ENCODE peak calls at places on chromosomes 6 and 20, in eight cellular contexts. O is tibial artery; N is lower lobe of right lung; G is CD4-positive, CD25-positive, alpha-beta regulatory T cell; X is body of pancreas; R is esophagus squamous epithelium; C is cardiac muscle cell; W is AG04449. D is an unnamed sample.

GRCh38 chr6:44538841-44539240 is 151.3 kb downstream of the CDC5L start:
- DNase-seq in O (peak; percentile 28), N (no peak), G (no peak), X (no peak), R (no peak), C (no peak), W (no peak), D (no peak)

GRCh38 chr20:35007413-35007812 is 51.7 kb downstream of the MYH7B start:
- DNase-seq in O (no peak), N (no peak), G (no peak), X (no peak), R (no peak), C (no peak), W (no peak), D (no peak)

GRCh38 chr6:22302828-22303227 is 6.0 kb upstream of the PRL start:
- DNase-seq in O (no peak), N (no peak), G (no peak), X (no peak), R (no peak), C (no peak), W (no peak), D (no peak)

GRCh38 chr20:25308083-25308491 is 60.2 kb downstream of the PYGB start:
- DNase-seq in O (no peak), N (peak; percentile 39), G (no peak), X (no peak), R (no peak), C (no peak), W (no peak), D (no peak)

GRCh38 chr6:47187108-47187507 is 122.6 kb downstream of the TNFRSF21 start:
- DNase-seq in O (no peak), N (no peak), G (no peak), X (no peak), R (no peak), C (no peak), W (no peak), D (no peak)

GRCh38 chr20:38252292-38253288 is 7.9 kb downstream of the KIAA1755 start:
- DNase-seq in O (peak; percentile 69), N (no peak), G (no peak), X (no peak), R (no peak), C (peak; percentile 40), W (no peak), D (no peak)

GRCh38 chr20:35011589-35012226 is 56.0 kb downstream of the MYH7B start:
- DNase-seq in O (no peak), N (no peak), G (no peak), X (peak; percentile 1), R (no peak), C (no peak), W (no peak), D (no peak)

GRCh38 chr6:28488916-28489365 is 26.7 kb downstream of the GPX6 start:
- DNase-seq in O (no peak), N (no peak), G (no peak), X (no peak), R (no peak), C (peak; percentile 73), W (peak; percentile 40), D (no peak)

GRCh38 chr20:40860487-40860902 is 168.1 kb upstream of the TOP1 start:
- DNase-seq in O (no peak), N (no peak), G (no peak), X (peak; percentile 8), R (no peak), C (peak; percentile 81), W (no peak), D (no peak)

GRCh38 chr6:15020114-15020770 is 225.6 kb upstream of the JARID2 start:
- DNase-seq in O (no peak), N (no peak), G (no peak), X (no peak), R (no peak), C (no peak), W (no peak), D (no peak)

GRCh38 chr6:157229219-157229607 is 94.1 kb downstream of the TMEM242 start:
- DNase-seq in O (peak; percentile 43), N (no peak), G (no peak), X (no peak), R (no peak), C (no peak), W (no peak), D (no peak)

GRCh38 chr20:32966881-32967781 is 37.1 kb downstream of the SUN5 start:
- DNase-seq in O (peak; percentile 11), N (no peak), G (peak; percentile 36), X (no peak), R (no peak), C (no peak), W (no peak), D (peak; percentile 73)

GRCh38 chr20:48750941-48751620 is 76.7 kb downstream of the PREX1 start:
- DNase-seq in O (no peak), N (peak; percentile 82), G (no peak), X (peak; percentile 53), R (no peak), C (peak; percentile 69), W (no peak), D (peak; percentile 48)

GRCh38 chr20:41862023-41862422 is 243.8 kb upstream of the CHD6 start:
- DNase-seq in O (no peak), N (no peak), G (no peak), X (no peak), R (no peak), C (no peak), W (no peak), D (no peak)

GRCh38 chr6:558089-558488 is 98.8 kb downstream of the HUS1B start:
- DNase-seq in O (no peak), N (no peak), G (no peak), X (no peak), R (no peak), C (peak; percentile 10), W (no peak), D (peak; percentile 8)

GRCh38 chr6:170058878-170059485 is 231.9 kb downstream of the DLL1 start:
- DNase-seq in O (peak; percentile 42), N (peak; percentile 38), G (no peak), X (no peak), R (no peak), C (no peak), W (no peak), D (no peak)

GRCh38 chr6:145836767-145837166 is 22.2 kb upstream of the FBXO30 start:
- DNase-seq in O (no peak), N (no peak), G (no peak), X (no peak), R (no peak), C (peak; percentile 10), W (no peak), D (no peak)

GRCh38 chr20:47805951-47806350 is 20.7 kb upstream of the SULF2 start:
- DNase-seq in O (peak; percentile 33), N (no peak), G (no peak), X (no peak), R (no peak), C (no peak), W (no peak), D (no peak)

GRCh38 chr20:15930324-15931305 is 642.6 kb downstream of the KIF16B start:
- DNase-seq in O (no peak), N (no peak), G (no peak), X (peak; percentile 32), R (no peak), C (peak; percentile 8), W (no peak), D (peak; percentile 14)

GRCh38 chr20:63955281-63955845 is 853 bp downstream of the UCKL1 start:
- DNase-seq in O (no peak), N (peak; percentile 74), G (peak; percentile 34), X (no peak), R (no peak), C (peak; percentile 22), W (no peak), D (no peak)

GRCh38 chr6:30480536-30481156 is 8.7 kb upstream of the HLA-E start:
- DNase-seq in O (no peak), N (no peak), G (peak; percentile 55), X (no peak), R (no peak), C (peak; percentile 30), W (no peak), D (peak; percentile 60)
- H3K4me3 ChIP-seq in O (no peak overlapping the region), N (no peak overlapping the region), G (no peak overlapping the region), X (no peak overlapping the region), R (no peak overlapping the region), C (no peak overlapping the region), W (no peak overlapping the region), D (no peak overlapping the region)

DNA sequence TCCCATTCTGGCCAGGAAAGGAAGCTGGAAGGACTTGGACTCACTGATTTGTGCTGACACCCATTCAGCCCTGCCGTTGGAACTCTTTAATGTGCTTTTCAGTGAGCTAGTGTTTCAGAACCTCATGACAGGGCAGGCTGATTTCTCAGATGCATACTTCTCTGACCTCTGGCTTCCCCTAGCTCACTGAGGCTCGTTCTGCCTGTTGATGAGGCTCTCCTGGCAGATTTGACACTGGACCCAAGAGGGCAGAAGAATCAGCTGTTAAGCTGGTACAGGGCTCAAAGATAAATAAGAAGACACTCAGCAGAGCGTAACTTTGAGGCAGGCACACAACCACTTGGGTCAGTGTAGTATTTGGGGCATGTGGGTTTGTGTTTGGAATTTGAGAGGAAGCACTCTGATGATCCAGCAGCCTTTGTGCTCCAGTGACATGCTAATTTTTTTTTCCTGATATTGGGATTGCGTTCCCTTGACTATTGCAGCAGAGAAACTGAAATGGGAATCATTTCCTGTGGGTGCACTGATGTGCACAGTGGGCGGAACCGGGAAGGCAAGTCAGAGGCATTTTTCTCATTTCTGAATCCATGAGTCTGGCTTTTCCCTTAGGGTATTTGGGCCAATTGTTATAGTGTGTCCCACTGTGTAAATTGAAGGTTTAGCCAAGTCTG is 80.2 kb downstream of the CARMIL1 start:
- DNase-seq in O (no peak), N (no peak), G (no peak), X (peak; percentile 34), R (no peak), C (peak; percentile 84), W (peak; percentile 23), D (no peak)
- H3K4me3 ChIP-seq in O (no peak overlapping the region), N (no peak overlapping the region), G (no peak overlapping the region), X (no peak overlapping the region), R (no peak overlapping the region), C (no peak overlapping the region), W (peak overlapping the region; percentile 6), D (no peak overlapping the region)

GRCh38 chr6:107495196-107495643 is 5.3 kb downstream of the SOBP start:
- DNase-seq in O (peak; percentile 70), N (no peak), G (no peak), X (no peak), R (no peak), C (peak; percentile 73), W (no peak), D (no peak)
- H3K4me3 ChIP-seq in O (peak overlapping the region; percentile 15), N (no peak overlapping the region), G (no peak overlapping the region), X (no peak overlapping the region), R (peak overlapping the region; percentile 17), C (no peak overlapping the region), W (no peak overlapping the region), D (no peak overlapping the region)

DNA sequence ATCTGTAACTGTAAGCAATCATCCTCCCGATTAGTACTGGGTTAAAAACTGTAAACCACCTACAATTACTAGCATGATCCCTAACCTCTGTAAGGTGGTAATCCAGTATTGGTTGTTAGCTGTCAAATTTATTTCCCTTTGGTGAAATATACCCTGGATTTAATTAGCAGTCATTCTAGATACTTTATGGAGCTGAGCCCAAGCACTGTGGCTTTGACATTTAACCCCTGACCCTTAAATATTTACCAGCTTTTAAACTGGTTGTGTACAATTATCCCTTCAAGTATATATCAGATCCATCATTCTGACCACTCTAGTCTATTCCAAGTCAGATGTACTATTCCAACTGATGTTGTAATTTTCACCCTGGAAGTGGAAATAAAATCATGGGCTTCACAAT is 229.6 kb downstream of the FOXC1 start:
- DNase-seq in O (no peak), N (no peak), G (no peak), X (no peak), R (no peak), C (no peak), W (no peak), D (no peak)
- H3K4me3 ChIP-seq in O (no peak overlapping the region), N (no peak overlapping the region), G (no peak overlapping the region), X (no peak overlapping the region), R (no peak overlapping the region), C (no peak overlapping the region), W (no peak overlapping the region), D (no peak overlapping the region)

D was measured in Jurkat, Clone E6-1.